ENCODE peak calls at places on chromosomes 5 and 9, in four cellular contexts. T is Right ventricle myocardium superior; J is activated CD4-positive, alpha-beta T cell treated with anti-CD3 and anti-CD28 coated beads for 36 hours; G is substantia nigra. K is an unnamed sample.

GRCh38 chr5:158116965-158117364 is 258.0 kb upstream of the CLINT1 start:
- DNase-seq in T (no peak), J (peak), G (no peak), K (no peak)

GRCh38 chr5:14250094-14250777 is 107.1 kb downstream of the TRIO start:
- DNase-seq in T (peak), J (no peak), G (peak), K (peak)

GRCh38 chr5:1033606-1034420 is 25.2 kb downstream of the NKD2 start:
- DNase-seq in T (no peak), J (no peak), G (no peak), K (no peak)

GRCh38 chr9:89896806-89897340 is 292.1 kb downstream of the GADD45G start:
- DNase-seq in T (no peak), J (no peak), G (no peak), K (no peak)

GRCh38 chr5:138111937-138112336 is 27.3 kb downstream of the NME5 start:
- DNase-seq in T (no peak), J (no peak), G (no peak), K (no peak)

GRCh38 chr5:38790891-38791290 is 54.9 kb upstream of the OSMR start:
- DNase-seq in T (no peak), J (no peak), G (no peak), K (no peak)

GRCh38 chr5:14156611-14157493 is 13.7 kb downstream of the TRIO start:
- DNase-seq in T (no peak), J (no peak), G (no peak), K (peak)

GRCh38 chr5:173825215-173825865 is 62.8 kb upstream of the CPEB4 start:
- DNase-seq in T (no peak), J (no peak), G (no peak), K (no peak)

GRCh38 chr5:154058055-154059038 is 19.6 kb downstream of the MFAP3 start:
- DNase-seq in T (no peak), J (no peak), G (no peak), K (no peak)

GRCh38 chr5:90264930-90265857 is 144.4 kb downstream of the CETN3 start:
- DNase-seq in T (peak), J (peak), G (peak), K (peak)

GRCh38 chr9:12702160-12702758 is 9.1 kb downstream of the TYRP1 start:
- DNase-seq in T (peak), J (no peak), G (no peak), K (no peak)

GRCh38 chr5:154460172-154460571 is 14.4 kb downstream of the SAP30L start:
- DNase-seq in T (no peak), J (no peak), G (no peak), K (no peak)

GRCh38 chr5:77224672-77225355 is 14.3 kb downstream of the PDE8B start:
- DNase-seq in T (no peak), J (no peak), G (no peak), K (no peak)

GRCh38 chr9:89022902-89023301 is 31.6 kb downstream of the S1PR3 start:
- DNase-seq in T (no peak), J (no peak), G (no peak), K (no peak)

GRCh38 chr5:148623101-148623500 is 31.2 kb downstream of the HTR4 start:
- DNase-seq in T (no peak), J (no peak), G (no peak), K (no peak)

GRCh38 chr9:19642256-19642655 is 146.6 kb downstream of the SLC24A2 start:
- DNase-seq in T (no peak), J (peak), G (peak), K (no peak)

GRCh38 chr9:110650261-110650660 is 18.3 kb upstream of the MUSK start:
- DNase-seq in T (no peak), J (no peak), G (no peak), K (peak)

GRCh38 chr9:112127281-112127680 is 47.8 kb downstream of the SUSD1 start:
- DNase-seq in T (no peak), J (no peak), G (no peak), K (no peak)

GRCh38 chr5:143217065-143217803 is 186.3 kb downstream of the NR3C1 start:
- DNase-seq in T (no peak), J (peak), G (no peak), K (no peak)

GRCh38 chr5:1315018-1315708 is 20.3 kb upstream of the TERT start:
- DNase-seq in T (no peak), J (no peak), G (no peak), K (no peak)

GRCh38 chr5:43193171-43193951 is 1.3 kb downstream of the NIM1K start:
- DNase-seq in T (no peak), J (peak), G (peak), K (peak)

GRCh38 chr9:28779240-28779639 is 1206.0 kb upstream of the C9orf72 start:
- DNase-seq in T (no peak), J (no peak), G (no peak), K (peak)

GRCh38 chr5:139116256-139116655 is 81.9 kb downstream of the SIL1 start:
- DNase-seq in T (no peak), J (no peak), G (no peak), K (no peak)

GRCh38 chr5:56414056-56414455 is 180.9 kb upstream of the ANKRD55 start:
- DNase-seq in T (no peak), J (no peak), G (no peak), K (no peak)

GRCh38 chr5:10556893-10557746 is 6.8 kb upstream of the ANKRD33B start:
- DNase-seq in T (no peak), J (no peak), G (no peak), K (no peak)

GRCh38 chr5:141077826-141078225 is 16.6 kb upstream of the PCDHB2 start:
- DNase-seq in T (no peak), J (no peak), G (no peak), K (no peak)

GRCh38 chr5:200985-201384 is 9.7 kb downstream of the LRRC14B start:
- DNase-seq in T (no peak), J (no peak), G (no peak), K (no peak)

GRCh38 chr9:135355466-135356420 is 123.8 kb upstream of the PPP1R26 start:
- DNase-seq in T (no peak), J (no peak), G (no peak), K (no peak)

GRCh38 chr9:92097997-92098482 is 17.2 kb downstream of the SPTLC1 start:
- DNase-seq in T (peak), J (peak), G (peak), K (no peak)

GRCh38 chr5:66796306-66797292 is 200.4 kb downstream of the MAST4 start:
- DNase-seq in T (no peak), J (no peak), G (no peak), K (no peak)

GRCh38 chr9:129139993-129140396 is 28.8 kb downstream of the PTPA start:
- DNase-seq in T (peak), J (peak), G (peak), K (peak)

GRCh38 chr5:1051366-1051720 is 42.7 kb downstream of the NKD2 start:
- DNase-seq in T (no peak), J (no peak), G (no peak), K (no peak)

GRCh38 chr5:102747386-102748166 is 7.5 kb upstream of the PAM start:
- DNase-seq in T (no peak), J (no peak), G (no peak), K (no peak)

GRCh38 chr5:86143837-86144236 is 473.9 kb upstream of the COX7C start:
- DNase-seq in T (peak), J (no peak), G (no peak), K (no peak)

GRCh38 chr9:134314039-134314949 is 12.0 kb upstream of the RXRA start:
- DNase-seq in T (peak), J (no peak), G (no peak), K (no peak)

GRCh38 chr5:135880801-135881200 is 14.8 kb downstream of the IL9 start:
- DNase-seq in T (no peak), J (no peak), G (no peak), K (no peak)

GRCh38 chr5:159878988-159879471 is 37.3 kb upstream of the ADRA1B start:
- DNase-seq in T (peak), J (no peak), G (peak), K (no peak)

GRCh38 chr5:122559676-122560075 is 215.2 kb upstream of the SNX2 start:
- DNase-seq in T (no peak), J (no peak), G (no peak), K (peak)

K was measured in HS-5.